ENCODE peak calls at places on chromosomes 2 and 18, in four cellular contexts. One of them, this sample, is unnamed.

GRCh38 chr2:102753563-102754159 is 8.2 kb upstream of the TMEM182 start:
- DNase-seq in HL-60: peak
- DNase-seq in cardiac muscle cell: peak
- DNase-seq in brain microvascular endothelial cell: peak
- DNase-seq in this sample: no peak

GRCh38 chr18:44714376-44714775 is 33.7 kb downstream of the SETBP1 start:
- DNase-seq in brain microvascular endothelial cell: no peak
- DNase-seq in cardiac muscle cell: no peak
- DNase-seq in HL-60: no peak
- DNase-seq in this sample: no peak

GRCh38 chr2:57806449-57806968 is 240.1 kb upstream of the VRK2 start:
- DNase-seq in HL-60: no peak
- DNase-seq in brain microvascular endothelial cell: no peak
- DNase-seq in cardiac muscle cell: no peak
- DNase-seq in this sample: no peak

GRCh38 chr2:167506395-167506794 is 618.1 kb downstream of the XIRP2 start:
- DNase-seq in brain microvascular endothelial cell: no peak
- DNase-seq in cardiac muscle cell: no peak
- DNase-seq in HL-60: no peak
- DNase-seq in this sample: no peak

GRCh38 chr2:129092871-129093385 is 774.3 kb upstream of the HS6ST1 start:
- DNase-seq in cardiac muscle cell: no peak
- DNase-seq in HL-60: no peak
- DNase-seq in brain microvascular endothelial cell: no peak
- DNase-seq in this sample: no peak

GRCh38 chr2:156331572-156332451 is 709 bp downstream of the NR4A2 start:
- DNase-seq in HL-60: peak
- DNase-seq in brain microvascular endothelial cell: peak
- DNase-seq in cardiac muscle cell: peak
- DNase-seq in this sample: no peak

GRCh38 chr2:65061910-65062339 is 5.7 kb downstream of the CEP68 start:
- DNase-seq in cardiac muscle cell: no peak
- DNase-seq in brain microvascular endothelial cell: no peak
- DNase-seq in HL-60: no peak
- DNase-seq in this sample: no peak

GRCh38 chr2:189799531-189799930 is 15.3 kb downstream of the PMS1 start:
- DNase-seq in cardiac muscle cell: peak
- DNase-seq in HL-60: no peak
- DNase-seq in brain microvascular endothelial cell: peak
- DNase-seq in this sample: no peak

GRCh38 chr2:74374509-74375205 is 5.5 kb downstream of the DCTN1 start:
- DNase-seq in HL-60: no peak
- DNase-seq in cardiac muscle cell: peak
- DNase-seq in brain microvascular endothelial cell: peak
- DNase-seq in this sample: no peak

GRCh38 chr2:232388324-232388891 is 9.9 kb downstream of the ALPP start:
- DNase-seq in cardiac muscle cell: no peak
- DNase-seq in HL-60: no peak
- DNase-seq in brain microvascular endothelial cell: no peak
- DNase-seq in this sample: no peak

GRCh38 chr2:205357732-205358131 is 324.6 kb upstream of the NRP2 start:
- DNase-seq in brain microvascular endothelial cell: no peak
- DNase-seq in cardiac muscle cell: no peak
- DNase-seq in HL-60: no peak
- DNase-seq in this sample: no peak

GRCh38 chr2:51201295-51201694 is 169.4 kb upstream of the NRXN1 start:
- DNase-seq in cardiac muscle cell: no peak
- DNase-seq in brain microvascular endothelial cell: no peak
- DNase-seq in HL-60: no peak
- DNase-seq in this sample: no peak

GRCh38 chr2:64880193-64880951 is 108.8 kb upstream of the SLC1A4 start:
- DNase-seq in cardiac muscle cell: no peak
- DNase-seq in brain microvascular endothelial cell: no peak
- DNase-seq in HL-60: no peak
- DNase-seq in this sample: no peak

GRCh38 chr18:76463872-76464271 is 31.2 kb downstream of the ZNF516 start:
- DNase-seq in brain microvascular endothelial cell: no peak
- DNase-seq in cardiac muscle cell: no peak
- DNase-seq in HL-60: no peak
- DNase-seq in this sample: no peak

GRCh38 chr2:65240657-65241056 is 13.0 kb downstream of the ACTR2 start:
- DNase-seq in cardiac muscle cell: peak
- DNase-seq in HL-60: no peak
- DNase-seq in brain microvascular endothelial cell: no peak
- DNase-seq in this sample: no peak

GRCh38 chr18:76571689-76572088 is 76.6 kb upstream of the ZNF516 start:
- DNase-seq in cardiac muscle cell: no peak
- DNase-seq in HL-60: no peak
- DNase-seq in brain microvascular endothelial cell: no peak
- DNase-seq in this sample: no peak

GRCh38 chr2:215942194-215942593 is 71.2 kb downstream of the MREG start:
- DNase-seq in cardiac muscle cell: no peak
- DNase-seq in brain microvascular endothelial cell: no peak
- DNase-seq in HL-60: no peak
- DNase-seq in this sample: no peak

GRCh38 chr18:64713284-64713683 is 564.4 kb upstream of the LINC00305 start:
- DNase-seq in brain microvascular endothelial cell: no peak
- DNase-seq in HL-60: peak
- DNase-seq in cardiac muscle cell: no peak
- DNase-seq in this sample: no peak

GRCh38 chr2:25251461-25252273 is 83.3 kb upstream of the POMC start:
- DNase-seq in HL-60: no peak
- DNase-seq in brain microvascular endothelial cell: peak
- DNase-seq in cardiac muscle cell: peak
- DNase-seq in this sample: no peak

GRCh38 chr18:30908381-30908780 is 134.2 kb downstream of the DSC3 start:
- DNase-seq in HL-60: no peak
- DNase-seq in brain microvascular endothelial cell: no peak
- DNase-seq in cardiac muscle cell: no peak
- DNase-seq in this sample: no peak
- TF ChIP-seq CTCF in HL-60: no peak
- TF ChIP-seq CTCF in brain microvascular endothelial cell: no peak
- TF ChIP-seq CTCF in cardiac muscle cell: no peak
- TF ChIP-seq CTCF in this sample: no peak

DNA sequence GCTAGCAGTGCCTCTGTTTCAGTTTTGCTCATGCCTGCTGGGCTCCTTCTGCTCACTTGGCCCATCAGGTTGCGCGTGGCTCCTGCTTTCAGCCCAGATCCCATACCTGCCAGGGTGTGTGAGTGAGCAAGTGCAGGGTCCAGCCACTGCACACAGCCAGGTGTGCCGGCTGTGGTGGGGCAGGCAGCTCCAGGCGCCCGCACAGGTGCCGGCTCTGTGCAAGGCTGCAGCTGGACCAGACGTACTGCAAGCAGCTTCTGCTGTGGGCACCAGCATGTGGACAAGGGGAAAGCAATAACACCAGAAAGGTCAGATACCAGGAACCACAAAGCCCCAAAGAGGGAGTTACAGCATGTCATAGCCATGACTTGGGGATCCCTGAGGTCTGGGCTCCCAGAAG is 5.6 kb upstream of the PCARE start:
- DNase-seq in brain microvascular endothelial cell: no peak
- DNase-seq in cardiac muscle cell: no peak
- DNase-seq in HL-60: no peak
- DNase-seq in this sample: no peak
- H3K4me3 ChIP-seq in brain microvascular endothelial cell: no peak
- H3K4me3 ChIP-seq in cardiac muscle cell: no peak
- H3K4me3 ChIP-seq in HL-60: no peak
- H3K4me3 ChIP-seq in this sample: no peak

GRCh38 chr2:1591461-1591770 is 152.9 kb downstream of the PXDN start:
- DNase-seq in HL-60: no peak
- DNase-seq in cardiac muscle cell: peak
- DNase-seq in brain microvascular endothelial cell: no peak
- DNase-seq in this sample: no peak

GRCh38 chr2:1590611-1591460 is 153.5 kb downstream of the PXDN start:
- DNase-seq in brain microvascular endothelial cell: no peak
- DNase-seq in HL-60: no peak
- DNase-seq in cardiac muscle cell: peak
- DNase-seq in this sample: no peak

GRCh38 chr2:1594281-1595171 is 149.8 kb downstream of the PXDN start:
- DNase-seq in HL-60: no peak
- DNase-seq in brain microvascular endothelial cell: no peak
- DNase-seq in cardiac muscle cell: no peak
- DNase-seq in this sample: no peak

GRCh38 chr2:1593371-1594205 is 150.7 kb downstream of the PXDN start:
- DNase-seq in cardiac muscle cell: peak
- DNase-seq in brain microvascular endothelial cell: peak
- DNase-seq in HL-60: no peak
- DNase-seq in this sample: no peak

GRCh38 chr2:1591978-1592907 is 152.1 kb downstream of the PXDN start:
- DNase-seq in brain microvascular endothelial cell: peak
- DNase-seq in cardiac muscle cell: peak
- DNase-seq in HL-60: no peak
- DNase-seq in this sample: no peak
- TF ChIP-seq CTCF in brain microvascular endothelial cell: peak
- TF ChIP-seq CTCF in cardiac muscle cell: peak
- TF ChIP-seq CTCF in HL-60: no peak
- TF ChIP-seq CTCF in this sample: peak

GRCh38 chr2:130181338-130181879 is at the start of gene SMPD4:
- DNase-seq in brain microvascular endothelial cell: peak
- DNase-seq in cardiac muscle cell: peak
- DNase-seq in HL-60: peak
- DNase-seq in this sample: peak

GRCh38 chr2:130185436-130185835 is 3.4 kb downstream of the MZT2B start:
- DNase-seq in cardiac muscle cell: no peak
- DNase-seq in HL-60: no peak
- DNase-seq in brain microvascular endothelial cell: no peak
- DNase-seq in this sample: no peak

GRCh38 chr2:130186391-130186790 is 4.3 kb downstream of the MZT2B start:
- DNase-seq in brain microvascular endothelial cell: no peak
- DNase-seq in HL-60: no peak
- DNase-seq in cardiac muscle cell: no peak
- DNase-seq in this sample: no peak

GRCh38 chr2:130185896-130186295 is 3.8 kb downstream of the MZT2B start:
- DNase-seq in brain microvascular endothelial cell: no peak
- DNase-seq in HL-60: no peak
- DNase-seq in cardiac muscle cell: no peak
- DNase-seq in this sample: no peak

GRCh38 chr2:130183500-130184373 is 1.7 kb downstream of the MZT2B start:
- DNase-seq in HL-60: no peak
- DNase-seq in cardiac muscle cell: peak
- DNase-seq in brain microvascular endothelial cell: no peak
- DNase-seq in this sample: no peak
- H3K4me3 ChIP-seq in HL-60: peak
- H3K4me3 ChIP-seq in cardiac muscle cell: no peak
- H3K4me3 ChIP-seq in brain microvascular endothelial cell: peak
- H3K4me3 ChIP-seq in this sample: peak

DNA sequence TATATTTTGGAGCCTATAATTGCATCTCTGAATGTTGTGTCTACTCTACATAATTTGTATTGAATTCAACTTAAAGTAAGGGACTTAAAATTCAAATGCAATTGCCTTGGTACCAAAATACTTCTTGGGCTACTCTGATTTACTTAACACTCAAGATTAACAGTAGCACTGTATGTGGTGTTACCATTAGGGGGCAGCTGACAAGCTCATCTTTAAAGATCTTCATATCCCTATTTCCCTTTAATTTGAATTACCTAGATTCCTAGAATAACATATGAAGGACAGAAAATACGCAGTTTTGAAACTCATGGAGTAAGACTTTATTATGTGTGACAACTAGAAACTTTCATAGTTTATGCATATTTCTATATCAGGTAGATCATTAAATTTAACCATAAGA is 37.4 kb upstream of the FAP start:
- DNase-seq in brain microvascular endothelial cell: no peak
- DNase-seq in cardiac muscle cell: no peak
- DNase-seq in HL-60: no peak
- DNase-seq in this sample: no peak
- TF ChIP-seq CTCF in brain microvascular endothelial cell: no peak
- TF ChIP-seq CTCF in cardiac muscle cell: no peak
- TF ChIP-seq CTCF in HL-60: no peak
- TF ChIP-seq CTCF in this sample: peak

DNA sequence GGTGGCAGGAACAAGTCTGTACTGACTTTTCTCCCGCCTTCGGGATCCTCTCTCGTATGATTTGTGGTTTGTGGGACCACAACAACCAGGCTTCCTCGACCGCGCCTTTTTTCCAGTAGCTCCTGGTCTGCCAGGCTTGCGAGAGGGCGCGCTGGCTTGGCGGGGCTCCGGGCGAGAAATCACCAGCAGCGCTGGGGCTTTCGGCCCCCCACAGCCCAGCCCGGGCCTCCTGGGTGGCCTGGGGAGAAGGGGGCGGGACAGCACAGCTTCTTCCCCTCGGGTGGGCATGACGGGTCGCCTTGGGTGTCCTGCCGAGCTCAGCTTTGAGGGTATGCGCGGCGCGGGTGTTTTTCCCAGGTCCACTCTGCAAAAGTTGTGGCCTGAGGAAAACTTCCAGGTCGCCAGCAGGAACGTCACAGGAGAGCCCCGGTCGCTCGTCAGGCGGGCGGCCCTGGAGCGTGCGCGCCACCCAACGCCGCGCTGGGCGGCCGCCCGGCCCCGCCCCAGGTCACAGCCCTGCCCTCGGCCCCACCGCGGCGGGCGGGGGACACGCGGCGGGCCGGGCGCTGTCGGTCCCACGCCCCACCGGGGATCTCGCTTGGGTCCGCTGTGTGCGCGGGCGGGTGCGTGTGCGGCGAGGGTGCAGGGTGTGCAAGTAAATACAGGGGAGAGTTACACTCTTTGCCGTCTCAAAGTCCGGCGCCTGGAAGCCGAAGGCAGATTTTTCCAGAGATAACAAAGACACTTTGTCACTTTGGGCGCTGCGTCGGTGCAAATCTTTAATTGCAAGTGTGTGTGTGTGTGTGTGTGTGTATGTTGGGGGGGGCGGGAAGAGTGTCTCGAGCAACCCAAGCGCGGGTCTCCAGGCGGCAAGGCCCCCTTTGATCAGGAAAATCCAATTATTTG is 728 bp upstream of the SP5 start:
- DNase-seq in HL-60: no peak
- DNase-seq in cardiac muscle cell: no peak
- DNase-seq in brain microvascular endothelial cell: no peak
- DNase-seq in this sample: no peak
- H3K4me3 ChIP-seq in HL-60: peak
- H3K4me3 ChIP-seq in cardiac muscle cell: peak
- H3K4me3 ChIP-seq in brain microvascular endothelial cell: peak
- H3K4me3 ChIP-seq in this sample: peak

DNA sequence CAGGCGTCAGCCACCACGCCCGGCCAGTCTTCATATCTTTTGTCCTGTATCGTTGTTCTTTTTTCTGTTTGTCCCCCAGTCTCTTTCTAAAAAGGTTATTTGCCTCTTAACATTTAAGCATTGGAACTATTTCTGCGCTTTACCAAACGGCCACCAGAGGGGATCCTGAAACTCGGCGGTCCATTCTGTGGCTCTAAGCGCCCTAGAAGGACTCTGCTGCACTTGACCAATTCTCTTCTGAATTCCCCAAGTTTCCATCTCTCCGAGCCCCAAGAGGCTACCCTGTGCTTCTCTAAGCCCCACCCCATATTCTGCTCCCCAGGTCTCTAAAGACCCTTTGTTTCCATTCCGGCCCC is 33.1 kb upstream of the REG3G start:
- DNase-seq in HL-60: no peak
- DNase-seq in brain microvascular endothelial cell: no peak
- DNase-seq in cardiac muscle cell: peak
- DNase-seq in this sample: no peak
- TF ChIP-seq CTCF in HL-60: no peak
- TF ChIP-seq CTCF in brain microvascular endothelial cell: peak
- TF ChIP-seq CTCF in cardiac muscle cell: peak
- TF ChIP-seq CTCF in this sample: peak